ENCODE peak calls at places on chromosome 21, in nine cellular contexts. G is SK-N-DZ, O is neural crest cell, F is posterior cingulate gyrus, V is NCI-H345, H is activated T-cell treated with anti-CD3 and anti-CD28 coated beads for 4 hours, X is G401, A is amygdala, T is HS-5. R is an unnamed sample.
A peak's percentile ranks its signal among the peaks of the same experiment; 100 is the strongest.

GRCh38 chr21:46661211-46661625 is 25.7 kb downstream of the PRMT2 start:
- DNase-seq in G (no peak), O (peak; percentile 48), F (peak; percentile 56), V (no peak), H (no peak), X (peak; percentile 75), A (peak; percentile 9), T (no peak), R (peak; percentile 58)

GRCh38 chr21:21921410-21922232 is 923.4 kb downstream of the NCAM2 start:
- DNase-seq in G (peak; percentile 36), O (no peak), F (no peak), V (peak; percentile 33), H (no peak), X (no peak), A (no peak), T (no peak), R (no peak)

GRCh38 chr21:43937898-43938309 is 72.9 kb downstream of the AGPAT3 start:
- DNase-seq in G (no peak), O (no peak), F (no peak), V (no peak), H (no peak), X (no peak), A (no peak), T (no peak), R (no peak)

GRCh38 chr21:46557469-46557868 is 47.4 kb downstream of the S100B start:
- DNase-seq in G (no peak), O (no peak), F (no peak), V (no peak), H (no peak), X (no peak), A (no peak), T (no peak), R (no peak)

GRCh38 chr21:31326478-31327247 is 17.4 kb downstream of the TIAM1 start:
- DNase-seq in G (no peak), O (no peak), F (no peak), V (no peak), H (peak; percentile 27), X (no peak), A (no peak), T (no peak), R (no peak)

GRCh38 chr21:46144464-46145070 is 10.8 kb downstream of the FTCD start:
- DNase-seq in G (peak; percentile 38), O (no peak), F (no peak), V (peak; percentile 24), H (no peak), X (no peak), A (no peak), T (no peak), R (no peak)

GRCh38 chr21:44304846-44305245 is 5.0 kb downstream of the PFKL start:
- DNase-seq in G (peak; percentile 61), O (peak; percentile 58), F (peak; percentile 63), V (peak; percentile 37), H (peak; percentile 30), X (no peak), A (peak; percentile 10), T (no peak), R (no peak)

GRCh38 chr21:31251686-31252085 is 92.4 kb downstream of the TIAM1 start:
- DNase-seq in G (no peak), O (no peak), F (no peak), V (no peak), H (no peak), X (no peak), A (no peak), T (no peak), R (no peak)

GRCh38 chr21:31630062-31630711 is 29.3 kb upstream of the SOD1 start:
- DNase-seq in G (no peak), O (no peak), F (no peak), V (no peak), H (no peak), X (peak; percentile 24), A (no peak), T (peak; percentile 53), R (peak; percentile 86)